ENCODE peak calls at places on chromosomes 5 and 9, in ten cellular contexts. One of them, this sample, is unnamed.

GRCh38 chr9:95991326-95991725 is 115.8 kb downstream of the ERCC6L2 start:
- DNase-seq in RWPE1: no peak
- DNase-seq in hypothalamus: no peak
- DNase-seq in psoas muscle: no peak
- DNase-seq in endothelial cell: no peak
- DNase-seq in aorta: no peak
- DNase-seq in SHP77: no peak
- DNase-seq in activated CD4-positive, alpha-beta T cell treated with anti-CD3 and anti-CD28 coated beads, Interleukin-2, amount 50 U/mL, for 48 hours: no peak
- DNase-seq in NT2/D1: no peak
- DNase-seq in prostate gland: peak
- DNase-seq in this sample: no peak

GRCh38 chr9:127148014-127148413 is 25.6 kb upstream of the ANGPTL2 start:
- DNase-seq in RWPE1: no peak
- DNase-seq in hypothalamus: no peak
- DNase-seq in psoas muscle: no peak
- DNase-seq in endothelial cell: no peak
- DNase-seq in aorta: no peak
- DNase-seq in SHP77: no peak
- DNase-seq in activated CD4-positive, alpha-beta T cell treated with anti-CD3 and anti-CD28 coated beads, Interleukin-2, amount 50 U/mL, for 48 hours: no peak
- DNase-seq in NT2/D1: no peak
- DNase-seq in prostate gland: no peak
- DNase-seq in this sample: no peak

GRCh38 chr9:88433583-88434240 is 45.5 kb downstream of the SPIN1 start:
- DNase-seq in RWPE1: peak
- DNase-seq in hypothalamus: no peak
- DNase-seq in psoas muscle: no peak
- DNase-seq in endothelial cell: no peak
- DNase-seq in aorta: no peak
- DNase-seq in SHP77: no peak
- DNase-seq in activated CD4-positive, alpha-beta T cell treated with anti-CD3 and anti-CD28 coated beads, Interleukin-2, amount 50 U/mL, for 48 hours: no peak
- DNase-seq in NT2/D1: no peak
- DNase-seq in prostate gland: no peak
- DNase-seq in this sample: no peak

GRCh38 chr5:128695791-128696520 is 157.9 kb upstream of the FBN2 start:
- DNase-seq in RWPE1: peak
- DNase-seq in hypothalamus: no peak
- DNase-seq in psoas muscle: no peak
- DNase-seq in endothelial cell: peak
- DNase-seq in aorta: no peak
- DNase-seq in SHP77: no peak
- DNase-seq in activated CD4-positive, alpha-beta T cell treated with anti-CD3 and anti-CD28 coated beads, Interleukin-2, amount 50 U/mL, for 48 hours: no peak
- DNase-seq in NT2/D1: no peak
- DNase-seq in prostate gland: no peak
- DNase-seq in this sample: no peak

GRCh38 chr5:966941-967340 is 41.7 kb upstream of the NKD2 start:
- DNase-seq in RWPE1: no peak
- DNase-seq in hypothalamus: no peak
- DNase-seq in psoas muscle: no peak
- DNase-seq in endothelial cell: no peak
- DNase-seq in aorta: no peak
- DNase-seq in SHP77: no peak
- DNase-seq in activated CD4-positive, alpha-beta T cell treated with anti-CD3 and anti-CD28 coated beads, Interleukin-2, amount 50 U/mL, for 48 hours: no peak
- DNase-seq in NT2/D1: no peak
- DNase-seq in prostate gland: no peak
- DNase-seq in this sample: no peak

GRCh38 chr9:92975452-92975770 is 28.1 kb downstream of the FGD3 start:
- DNase-seq in RWPE1: no peak
- DNase-seq in hypothalamus: no peak
- DNase-seq in psoas muscle: no peak
- DNase-seq in endothelial cell: no peak
- DNase-seq in aorta: no peak
- DNase-seq in SHP77: no peak
- DNase-seq in activated CD4-positive, alpha-beta T cell treated with anti-CD3 and anti-CD28 coated beads, Interleukin-2, amount 50 U/mL, for 48 hours: no peak
- DNase-seq in NT2/D1: no peak
- DNase-seq in prostate gland: no peak
- DNase-seq in this sample: no peak

GRCh38 chr9:73199886-73200285 is 48.2 kb downstream of the ANXA1 start:
- DNase-seq in RWPE1: no peak
- DNase-seq in hypothalamus: no peak
- DNase-seq in psoas muscle: no peak
- DNase-seq in endothelial cell: no peak
- DNase-seq in aorta: no peak
- DNase-seq in SHP77: peak
- DNase-seq in activated CD4-positive, alpha-beta T cell treated with anti-CD3 and anti-CD28 coated beads, Interleukin-2, amount 50 U/mL, for 48 hours: no peak
- DNase-seq in NT2/D1: no peak
- DNase-seq in prostate gland: peak
- DNase-seq in this sample: no peak

GRCh38 chr5:40762716-40763115 is 7.0 kb upstream of the TTC33 start:
- DNase-seq in RWPE1: no peak
- DNase-seq in hypothalamus: no peak
- DNase-seq in psoas muscle: no peak
- DNase-seq in endothelial cell: no peak
- DNase-seq in aorta: no peak
- DNase-seq in SHP77: no peak
- DNase-seq in activated CD4-positive, alpha-beta T cell treated with anti-CD3 and anti-CD28 coated beads, Interleukin-2, amount 50 U/mL, for 48 hours: no peak
- DNase-seq in NT2/D1: no peak
- DNase-seq in prostate gland: no peak
- DNase-seq in this sample: no peak

GRCh38 chr9:133762488-133763271 is 24.5 kb upstream of the SARDH start:
- DNase-seq in RWPE1: no peak
- DNase-seq in hypothalamus: no peak
- DNase-seq in psoas muscle: no peak
- DNase-seq in endothelial cell: no peak
- DNase-seq in aorta: peak
- DNase-seq in SHP77: no peak
- DNase-seq in activated CD4-positive, alpha-beta T cell treated with anti-CD3 and anti-CD28 coated beads, Interleukin-2, amount 50 U/mL, for 48 hours: no peak
- DNase-seq in NT2/D1: no peak
- DNase-seq in prostate gland: no peak
- DNase-seq in this sample: no peak

GRCh38 chr5:25119654-25120053 is 474.9 kb upstream of the CDH10 start:
- DNase-seq in RWPE1: peak
- DNase-seq in hypothalamus: no peak
- DNase-seq in psoas muscle: no peak
- DNase-seq in endothelial cell: no peak
- DNase-seq in aorta: no peak
- DNase-seq in SHP77: peak
- DNase-seq in activated CD4-positive, alpha-beta T cell treated with anti-CD3 and anti-CD28 coated beads, Interleukin-2, amount 50 U/mL, for 48 hours: no peak
- DNase-seq in NT2/D1: no peak
- DNase-seq in prostate gland: no peak
- DNase-seq in this sample: peak

GRCh38 chr9:98369471-98369870 is 114.0 kb upstream of the TBC1D2 start:
- DNase-seq in RWPE1: no peak
- DNase-seq in hypothalamus: no peak
- DNase-seq in psoas muscle: no peak
- DNase-seq in endothelial cell: no peak
- DNase-seq in aorta: no peak
- DNase-seq in SHP77: no peak
- DNase-seq in activated CD4-positive, alpha-beta T cell treated with anti-CD3 and anti-CD28 coated beads, Interleukin-2, amount 50 U/mL, for 48 hours: no peak
- DNase-seq in NT2/D1: no peak
- DNase-seq in prostate gland: no peak
- DNase-seq in this sample: no peak

GRCh38 chr5:16807475-16807874 is 128.6 kb downstream of the MYO10 start:
- DNase-seq in RWPE1: no peak
- DNase-seq in hypothalamus: no peak
- DNase-seq in psoas muscle: no peak
- DNase-seq in endothelial cell: no peak
- DNase-seq in aorta: no peak
- DNase-seq in SHP77: no peak
- DNase-seq in activated CD4-positive, alpha-beta T cell treated with anti-CD3 and anti-CD28 coated beads, Interleukin-2, amount 50 U/mL, for 48 hours: no peak
- DNase-seq in NT2/D1: no peak
- DNase-seq in prostate gland: no peak
- DNase-seq in this sample: no peak